ENCODE peak calls at places on chromosomes 13 and 19, in ten cellular contexts. Z is mammary epithelial cell, I is GM13977, N is body of pancreas, B is H9, W is left lung, A is transverse colon, L is GM12864, V is neural crest cell, K is progenitor cell of endocrine pancreas. S is an unnamed sample.

GRCh38 chr13:21364357-21364756 is 94.7 kb downstream of the ZDHHC20 start:
- DNase-seq in Z (no peak), I (no peak), N (no peak), B (no peak), W (no peak), A (no peak), L (no peak), V (no peak), K (no peak), S (no peak)

GRCh38 chr19:46466536-46467199 is 4.7 kb downstream of the PNMA8A start:
- DNase-seq in Z (peak; percentile 97), I (peak; percentile 74), N (no peak), B (no peak), W (no peak), A (peak; percentile 30), L (peak; percentile 39), V (no peak), K (no peak), S (peak; percentile 10)

GRCh38 chr13:98500963-98501421 is 75.9 kb downstream of the STK24 start:
- DNase-seq in Z (no peak), I (peak; percentile 66), N (no peak), B (no peak), W (no peak), A (no peak), L (peak; percentile 60), V (no peak), K (no peak), S (no peak)

GRCh38 chr13:50760751-50761150 is 82.7 kb downstream of the DLEU7 start:
- DNase-seq in Z (no peak), I (no peak), N (no peak), B (no peak), W (no peak), A (no peak), L (no peak), V (no peak), K (no peak), S (peak; percentile 22)

GRCh38 chr13:31049083-31049482 is 112.6 kb downstream of the HSPH1 start:
- DNase-seq in Z (no peak), I (no peak), N (no peak), B (no peak), W (no peak), A (no peak), L (no peak), V (no peak), K (no peak), S (no peak)

GRCh38 chr19:8071912-8072311 is 19.4 kb downstream of the CCL25 start:
- DNase-seq in Z (no peak), I (no peak), N (no peak), B (no peak), W (no peak), A (no peak), L (no peak), V (no peak), K (no peak), S (no peak)

GRCh38 chr19:7214329-7215089 is 79.7 kb downstream of the INSR start:
- DNase-seq in Z (no peak), I (no peak), N (peak; percentile 69), B (no peak), W (no peak), A (no peak), L (no peak), V (no peak), K (no peak), S (no peak)

GRCh38 chr13:109249780-109250528 is 536.4 kb downstream of the IRS2 start:
- DNase-seq in Z (peak; percentile 89), I (no peak), N (no peak), B (no peak), W (no peak), A (no peak), L (no peak), V (no peak), K (no peak), S (no peak)

GRCh38 chr19:40805258-40805868 is 6.4 kb downstream of the EGLN2 start:
- DNase-seq in Z (no peak), I (no peak), N (peak; percentile 83), B (no peak), W (no peak), A (peak; percentile 64), L (no peak), V (no peak), K (no peak), S (peak; percentile 63)

GRCh38 chr19:18282021-18282787 is 782 bp upstream of the JUND start:
- DNase-seq in Z (no peak), I (no peak), N (no peak), B (no peak), W (no peak), A (no peak), L (no peak), V (no peak), K (no peak), S (peak; percentile 61)
- TF ChIP-seq CTCF in Z (no peak), I (no peak), N (no peak), B (no peak), W (no peak), A (peak; percentile 19), L (no peak), V (peak; percentile 24), K (no peak), S (no peak)

DNA sequence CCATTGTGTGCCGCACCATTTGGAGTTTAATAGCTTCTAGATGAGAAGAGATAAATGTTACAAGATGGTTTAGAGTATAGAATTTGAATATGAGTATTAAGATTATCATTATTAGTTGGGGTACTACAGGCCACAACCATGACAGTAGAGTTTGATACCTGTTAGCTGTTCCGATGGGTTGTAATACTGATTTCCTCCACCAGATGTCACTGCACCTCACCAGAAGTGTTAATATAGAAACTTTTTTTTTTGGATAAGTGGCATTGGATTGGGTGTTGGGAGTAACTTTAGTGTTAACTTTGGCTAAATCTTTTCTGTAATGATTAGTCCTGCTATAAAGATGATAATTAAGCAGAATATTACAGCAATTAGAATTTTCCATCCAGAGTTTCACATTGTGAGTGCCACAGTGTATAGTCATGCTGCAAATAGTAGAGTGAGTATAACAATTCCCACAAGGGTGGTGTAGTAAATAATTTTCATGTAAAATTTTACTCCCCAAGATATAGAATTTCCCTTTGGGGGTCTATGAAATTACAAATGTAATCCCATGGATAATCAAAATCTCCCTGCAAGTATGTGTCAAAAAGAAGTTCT is 56.3 kb downstream of the PSG3 start:
- DNase-seq in Z (peak; percentile 11), I (no peak), N (no peak), B (no peak), W (no peak), A (no peak), L (no peak), V (peak; percentile 11), K (no peak), S (peak; percentile 56)
- TF ChIP-seq CTCF in Z (peak; percentile 73), I (peak; percentile 55), N (peak; percentile 28), B (peak; percentile 73), W (peak; percentile 51), A (peak; percentile 47), L (peak; percentile 69), V (peak; percentile 65), K (peak; percentile 44), S (peak; percentile 92)

GRCh38 chr13:29423050-29423449 is 172.4 kb downstream of the SLC7A1 start:
- DNase-seq in Z (no peak), I (no peak), N (no peak), B (no peak), W (no peak), A (no peak), L (no peak), V (no peak), K (no peak), S (no peak)

GRCh38 chr13:29422015-29422414 is 173.5 kb downstream of the SLC7A1 start:
- DNase-seq in Z (no peak), I (no peak), N (no peak), B (no peak), W (no peak), A (no peak), L (no peak), V (no peak), K (no peak), S (no peak)

DNA sequence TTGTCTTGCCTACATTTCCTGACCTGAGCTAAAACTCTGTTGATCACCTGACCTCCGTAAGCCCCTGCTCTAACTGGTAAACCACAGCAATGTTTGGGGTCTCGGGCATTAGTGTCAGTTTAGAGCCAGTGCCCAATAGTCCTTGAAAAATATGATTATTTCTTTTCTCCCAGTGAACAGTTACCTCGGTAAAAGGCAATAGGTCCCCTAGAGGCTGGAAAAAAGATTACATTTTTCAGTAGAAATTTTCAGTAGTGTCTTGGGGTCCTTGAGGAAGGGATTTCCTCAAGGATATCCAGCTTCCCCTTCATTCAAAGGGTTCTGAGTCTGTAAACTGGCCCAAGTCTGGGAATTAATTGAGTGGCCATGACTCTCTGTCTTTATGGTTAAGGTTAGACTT is 177.5 kb downstream of the SLC7A1 start:
- DNase-seq in Z (no peak), I (no peak), N (no peak), B (no peak), W (no peak), A (no peak), L (no peak), V (no peak), K (no peak), S (no peak)
- TF ChIP-seq CTCF in Z (peak; percentile 10), I (no peak), N (no peak), B (peak; percentile 51), W (no peak), A (no peak), L (peak; percentile 13), V (peak; percentile 33), K (no peak), S (no peak)

DNA sequence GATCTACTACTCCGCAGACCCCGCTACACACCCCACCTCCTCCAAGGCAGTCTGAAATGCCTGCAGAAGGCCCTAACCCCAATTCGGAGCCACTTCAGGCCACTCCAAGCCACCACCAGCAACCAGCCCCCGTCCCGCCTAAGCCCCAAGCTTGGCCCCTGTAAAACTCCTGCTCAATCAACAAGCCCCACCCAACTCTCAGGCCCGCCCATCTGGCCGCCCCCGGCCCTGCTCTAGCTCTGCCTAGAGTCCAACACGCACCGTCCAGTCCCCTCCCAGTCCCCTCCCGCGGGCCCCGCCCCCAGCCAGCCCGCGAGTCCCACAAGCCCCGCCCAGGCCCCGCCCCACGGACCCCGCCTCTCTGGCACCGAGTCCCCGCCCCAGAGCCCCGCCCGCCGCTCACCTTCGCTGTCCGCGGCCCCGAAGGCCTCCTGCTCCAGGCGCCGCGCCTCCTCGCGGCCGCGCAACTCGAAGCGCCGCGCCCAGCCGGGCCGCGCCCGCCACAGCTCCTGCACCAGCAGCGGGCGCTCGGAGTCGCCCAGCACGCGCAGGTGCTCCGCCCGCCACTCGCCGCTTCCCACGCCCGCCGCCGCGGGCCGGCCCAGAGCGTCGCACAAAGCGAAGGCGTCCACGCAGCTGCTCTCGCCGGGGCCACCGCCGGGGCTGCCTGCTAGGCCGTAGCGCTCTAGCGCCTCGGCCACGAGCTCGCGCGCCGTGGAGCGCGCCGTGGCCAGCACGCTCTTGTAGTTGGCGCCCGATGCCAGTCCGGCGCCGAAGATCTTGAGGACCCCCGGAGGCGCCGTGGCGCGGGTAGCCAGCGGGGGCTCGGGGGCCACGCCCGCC is 1.6 kb downstream of the RASIP1 start:
- DNase-seq in Z (peak; percentile 86), I (peak; percentile 100), N (peak; percentile 96), B (peak; percentile 99), W (peak; percentile 93), A (peak; percentile 97), L (no peak), V (peak; percentile 95), K (peak; percentile 96), S (peak; percentile 96)
- TF ChIP-seq CTCF in Z (no peak), I (peak; percentile 71), N (no peak), B (peak; percentile 52), W (no peak), A (peak; percentile 37), L (peak; percentile 39), V (peak; percentile 50), K (peak; percentile 41), S (no peak)